ENCODE peak calls at places on chromosomes 11 and 22, in eight cellular contexts. One of them, this sample, is unnamed.

GRCh38 chr11:44269369-44270351 is 40.3 kb downstream of the ALX4 start:
- DNase-seq in coronary artery: peak; percentile 69
- DNase-seq in lung: no peak
- DNase-seq in K562: peak; percentile 94
- DNase-seq in stomach: no peak
- DNase-seq in transverse colon: no peak
- DNase-seq in fibroblast of lung: peak; percentile 13
- DNase-seq in OCI-LY7: no peak
- DNase-seq in this sample: no peak

GRCh38 chr11:117828641-117829368 is 4.3 kb upstream of the FXYD2 start:
- DNase-seq in coronary artery: peak; percentile 84
- DNase-seq in lung: no peak
- DNase-seq in K562: peak; percentile 34
- DNase-seq in stomach: peak; percentile 42
- DNase-seq in transverse colon: peak; percentile 50
- DNase-seq in fibroblast of lung: peak; percentile 88
- DNase-seq in OCI-LY7: no peak
- DNase-seq in this sample: peak; percentile 57

GRCh38 chr22:43560651-43561050 is 148.8 kb downstream of the MPPED1 start:
- DNase-seq in coronary artery: no peak
- DNase-seq in lung: no peak
- DNase-seq in K562: no peak
- DNase-seq in stomach: no peak
- DNase-seq in transverse colon: no peak
- DNase-seq in fibroblast of lung: no peak
- DNase-seq in OCI-LY7: no peak
- DNase-seq in this sample: no peak

GRCh38 chr11:2701230-2701629 is 1.4 kb upstream of the KCNQ1OT1 start:
- DNase-seq in coronary artery: peak; percentile 66
- DNase-seq in lung: no peak
- DNase-seq in K562: no peak
- DNase-seq in stomach: no peak
- DNase-seq in transverse colon: no peak
- DNase-seq in fibroblast of lung: no peak
- DNase-seq in OCI-LY7: no peak
- DNase-seq in this sample: no peak

GRCh38 chr11:104784684-104785460 is 113.4 kb downstream of the CASP12 start:
- DNase-seq in coronary artery: no peak
- DNase-seq in lung: no peak
- DNase-seq in K562: no peak
- DNase-seq in stomach: no peak
- DNase-seq in transverse colon: no peak
- DNase-seq in fibroblast of lung: no peak
- DNase-seq in OCI-LY7: no peak
- DNase-seq in this sample: no peak

GRCh38 chr11:14638561-14638960 is 5.0 kb upstream of the PDE3B start:
- DNase-seq in coronary artery: no peak
- DNase-seq in lung: no peak
- DNase-seq in K562: no peak
- DNase-seq in stomach: no peak
- DNase-seq in transverse colon: peak; percentile 16
- DNase-seq in fibroblast of lung: peak; percentile 39
- DNase-seq in OCI-LY7: no peak
- DNase-seq in this sample: no peak

GRCh38 chr11:126716456-126717083 is 284.0 kb downstream of the KIRREL3 start:
- DNase-seq in coronary artery: no peak
- DNase-seq in lung: peak; percentile 41
- DNase-seq in K562: peak; percentile 51
- DNase-seq in stomach: peak; percentile 67
- DNase-seq in transverse colon: peak; percentile 55
- DNase-seq in fibroblast of lung: peak; percentile 13
- DNase-seq in OCI-LY7: peak; percentile 43
- DNase-seq in this sample: no peak

GRCh38 chr22:44225091-44225689 is 44.5 kb downstream of the PARVG start:
- DNase-seq in coronary artery: peak; percentile 60
- DNase-seq in lung: peak; percentile 6
- DNase-seq in K562: no peak
- DNase-seq in stomach: no peak
- DNase-seq in transverse colon: no peak
- DNase-seq in fibroblast of lung: no peak
- DNase-seq in OCI-LY7: no peak
- DNase-seq in this sample: no peak

GRCh38 chr11:72308226-72309073 is 64.5 kb upstream of the PHOX2A start:
- DNase-seq in coronary artery: no peak
- DNase-seq in lung: no peak
- DNase-seq in K562: no peak
- DNase-seq in stomach: no peak
- DNase-seq in transverse colon: no peak
- DNase-seq in fibroblast of lung: peak; percentile 88
- DNase-seq in OCI-LY7: no peak
- DNase-seq in this sample: peak; percentile 64

GRCh38 chr22:39176067-39176621 is 23.7 kb upstream of the CBX7 start:
- DNase-seq in coronary artery: peak; percentile 81
- DNase-seq in lung: no peak
- DNase-seq in K562: no peak
- DNase-seq in stomach: peak; percentile 48
- DNase-seq in transverse colon: peak; percentile 57
- DNase-seq in fibroblast of lung: peak; percentile 43
- DNase-seq in OCI-LY7: no peak
- DNase-seq in this sample: peak; percentile 42

GRCh38 chr11:78594814-78595213 is 20.1 kb upstream of the NARS2 start:
- DNase-seq in coronary artery: no peak
- DNase-seq in lung: no peak
- DNase-seq in K562: no peak
- DNase-seq in stomach: no peak
- DNase-seq in transverse colon: no peak
- DNase-seq in fibroblast of lung: no peak
- DNase-seq in OCI-LY7: no peak
- DNase-seq in this sample: no peak

GRCh38 chr11:66069715-66070603 is at the start of gene PACS1:
- DNase-seq in coronary artery: peak; percentile 86
- DNase-seq in lung: peak; percentile 80
- DNase-seq in K562: peak; percentile 92
- DNase-seq in stomach: peak; percentile 76
- DNase-seq in transverse colon: peak; percentile 76
- DNase-seq in fibroblast of lung: peak; percentile 70
- DNase-seq in OCI-LY7: peak; percentile 78
- DNase-seq in this sample: peak; percentile 66

GRCh38 chr11:133930767-133931448 is 25.9 kb downstream of the IGSF9B start:
- DNase-seq in coronary artery: no peak
- DNase-seq in lung: no peak
- DNase-seq in K562: peak; percentile 77
- DNase-seq in stomach: no peak
- DNase-seq in transverse colon: no peak
- DNase-seq in fibroblast of lung: no peak
- DNase-seq in OCI-LY7: no peak
- DNase-seq in this sample: no peak

GRCh38 chr11:109486129-109486528 is 64.1 kb downstream of the C11orf87 start:
- DNase-seq in coronary artery: no peak
- DNase-seq in lung: no peak
- DNase-seq in K562: no peak
- DNase-seq in stomach: no peak
- DNase-seq in transverse colon: no peak
- DNase-seq in fibroblast of lung: no peak
- DNase-seq in OCI-LY7: no peak
- DNase-seq in this sample: no peak

GRCh38 chr11:11472096-11472495 is 119.0 kb upstream of the CSNK2A3 start:
- DNase-seq in coronary artery: no peak
- DNase-seq in lung: no peak
- DNase-seq in K562: no peak
- DNase-seq in stomach: no peak
- DNase-seq in transverse colon: no peak
- DNase-seq in fibroblast of lung: no peak
- DNase-seq in OCI-LY7: no peak
- DNase-seq in this sample: no peak

GRCh38 chr11:133403900-133404299 is 128.4 kb downstream of the OPCML start:
- DNase-seq in coronary artery: no peak
- DNase-seq in lung: no peak
- DNase-seq in K562: peak; percentile 15
- DNase-seq in stomach: no peak
- DNase-seq in transverse colon: no peak
- DNase-seq in fibroblast of lung: no peak
- DNase-seq in OCI-LY7: peak; percentile 13
- DNase-seq in this sample: no peak

GRCh38 chr11:115503083-115503885 is 931 bp downstream of the CADM1 start:
- DNase-seq in coronary artery: no peak
- DNase-seq in lung: peak; percentile 73
- DNase-seq in K562: no peak
- DNase-seq in stomach: peak; percentile 69
- DNase-seq in transverse colon: peak; percentile 61
- DNase-seq in fibroblast of lung: peak; percentile 63
- DNase-seq in OCI-LY7: peak; percentile 88
- DNase-seq in this sample: no peak

GRCh38 chr11:346529-346928 is 22.8 kb upstream of the B4GALNT4 start:
- DNase-seq in coronary artery: no peak
- DNase-seq in lung: no peak
- DNase-seq in K562: no peak
- DNase-seq in stomach: no peak
- DNase-seq in transverse colon: no peak
- DNase-seq in fibroblast of lung: no peak
- DNase-seq in OCI-LY7: no peak
- DNase-seq in this sample: no peak

GRCh38 chr11:339963-340362 is 19.3 kb upstream of the IFITM3 start:
- DNase-seq in coronary artery: no peak
- DNase-seq in lung: no peak
- DNase-seq in K562: no peak
- DNase-seq in stomach: no peak
- DNase-seq in transverse colon: no peak
- DNase-seq in fibroblast of lung: no peak
- DNase-seq in OCI-LY7: no peak
- DNase-seq in this sample: no peak

GRCh38 chr11:340539-341512 is 20.2 kb upstream of the IFITM3 start:
- DNase-seq in coronary artery: no peak
- DNase-seq in lung: no peak
- DNase-seq in K562: no peak
- DNase-seq in stomach: no peak
- DNase-seq in transverse colon: no peak
- DNase-seq in fibroblast of lung: no peak
- DNase-seq in OCI-LY7: peak; percentile 55
- DNase-seq in this sample: no peak

GRCh38 chr11:345179-345578 is 24.1 kb upstream of the B4GALNT4 start:
- DNase-seq in coronary artery: no peak
- DNase-seq in lung: no peak
- DNase-seq in K562: no peak
- DNase-seq in stomach: no peak
- DNase-seq in transverse colon: no peak
- DNase-seq in fibroblast of lung: no peak
- DNase-seq in OCI-LY7: no peak
- DNase-seq in this sample: no peak

DNA sequence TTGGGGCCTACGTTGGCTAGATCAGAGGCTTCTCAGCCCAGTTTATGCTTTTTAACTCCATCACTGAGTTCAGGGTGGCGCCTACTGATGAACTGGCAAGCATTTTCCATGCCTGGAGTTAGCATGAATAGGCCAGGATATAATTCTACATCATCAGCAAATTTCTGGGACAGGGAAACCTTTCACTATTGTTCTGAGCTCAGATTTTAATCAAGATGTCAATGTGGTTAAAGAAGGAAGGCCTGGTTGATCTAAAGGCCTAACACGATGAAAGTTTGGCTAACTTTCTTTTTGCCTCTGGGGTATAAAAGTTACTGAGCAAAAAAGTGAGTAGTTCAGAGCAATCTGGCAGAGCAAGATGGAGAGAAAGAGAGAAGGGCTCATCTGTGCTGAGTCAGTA is 21.7 kb upstream of the IFITM3 start:
- DNase-seq in coronary artery: no peak
- DNase-seq in lung: no peak
- DNase-seq in K562: no peak
- DNase-seq in stomach: no peak
- DNase-seq in transverse colon: no peak
- DNase-seq in fibroblast of lung: no peak
- DNase-seq in OCI-LY7: no peak
- DNase-seq in this sample: no peak
- H3K27ac ChIP-seq in coronary artery: no peak overlapping the region
- H3K27ac ChIP-seq in lung: no peak overlapping the region
- H3K27ac ChIP-seq in K562: peak overlapping the region; percentile 69
- H3K27ac ChIP-seq in stomach: no peak overlapping the region
- H3K27ac ChIP-seq in transverse colon: no peak overlapping the region
- H3K27ac ChIP-seq in fibroblast of lung: no peak overlapping the region
- H3K27ac ChIP-seq in OCI-LY7: peak overlapping the region; percentile 57
- H3K27ac ChIP-seq in this sample: no peak overlapping the region

GRCh38 chr22:17366329-17366728 is 2.9 kb upstream of the CECR2 start:
- DNase-seq in coronary artery: no peak
- DNase-seq in lung: no peak
- DNase-seq in K562: no peak
- DNase-seq in stomach: no peak
- DNase-seq in transverse colon: no peak
- DNase-seq in fibroblast of lung: no peak
- DNase-seq in OCI-LY7: no peak
- DNase-seq in this sample: no peak

GRCh38 chr22:17369553-17370035 is 334 bp downstream of the CECR2 start:
- DNase-seq in coronary artery: no peak
- DNase-seq in lung: no peak
- DNase-seq in K562: no peak
- DNase-seq in stomach: no peak
- DNase-seq in transverse colon: peak; percentile 14
- DNase-seq in fibroblast of lung: peak; percentile 48
- DNase-seq in OCI-LY7: peak; percentile 30
- DNase-seq in this sample: no peak

GRCh38 chr22:17368144-17368726 is 1.0 kb upstream of the CECR2 start:
- DNase-seq in coronary artery: no peak
- DNase-seq in lung: no peak
- DNase-seq in K562: no peak
- DNase-seq in stomach: no peak
- DNase-seq in transverse colon: no peak
- DNase-seq in fibroblast of lung: no peak
- DNase-seq in OCI-LY7: no peak
- DNase-seq in this sample: no peak

GRCh38 chr22:17368727-17369552 is at the start of gene CECR2:
- DNase-seq in coronary artery: no peak
- DNase-seq in lung: peak; percentile 76
- DNase-seq in K562: peak; percentile 78
- DNase-seq in stomach: no peak
- DNase-seq in transverse colon: peak; percentile 21
- DNase-seq in fibroblast of lung: peak; percentile 61
- DNase-seq in OCI-LY7: peak; percentile 71
- DNase-seq in this sample: no peak

GRCh38 chr22:17366830-17367229 is 2.4 kb upstream of the CECR2 start:
- DNase-seq in coronary artery: no peak
- DNase-seq in lung: no peak
- DNase-seq in K562: peak; percentile 63
- DNase-seq in stomach: no peak
- DNase-seq in transverse colon: peak; percentile 17
- DNase-seq in fibroblast of lung: peak; percentile 50
- DNase-seq in OCI-LY7: peak; percentile 67
- DNase-seq in this sample: no peak
- TF ChIP-seq CTCF in coronary artery: no peak
- TF ChIP-seq CTCF in lung: no peak
- TF ChIP-seq CTCF in K562: peak; percentile 74
- TF ChIP-seq CTCF in stomach: no peak
- TF ChIP-seq CTCF in transverse colon: no peak
- TF ChIP-seq CTCF in fibroblast of lung: peak; percentile 63
- TF ChIP-seq CTCF in OCI-LY7: peak; percentile 76
- TF ChIP-seq CTCF in this sample: no peak

GRCh38 chr22:19909350-19910179 is 32.0 kb upstream of the COMT start:
- DNase-seq in coronary artery: peak; percentile 82
- DNase-seq in lung: peak; percentile 81
- DNase-seq in K562: peak; percentile 99
- DNase-seq in stomach: peak; percentile 89
- DNase-seq in transverse colon: peak; percentile 85
- DNase-seq in fibroblast of lung: peak; percentile 77
- DNase-seq in OCI-LY7: peak; percentile 89
- DNase-seq in this sample: peak; percentile 72
- H3K27ac ChIP-seq in coronary artery: no peak overlapping the region
- H3K27ac ChIP-seq in lung: no peak overlapping the region
- H3K27ac ChIP-seq in K562: peak overlapping the region; percentile 16
- H3K27ac ChIP-seq in stomach: no peak overlapping the region
- H3K27ac ChIP-seq in transverse colon: no peak overlapping the region
- H3K27ac ChIP-seq in fibroblast of lung: peak overlapping the region; percentile 45
- H3K27ac ChIP-seq in OCI-LY7: no peak overlapping the region
- H3K27ac ChIP-seq in this sample: peak overlapping the region; percentile 55

GRCh38 chr11:16632295-16633200 is 105.9 kb upstream of the C11orf58 start:
- DNase-seq in coronary artery: no peak
- DNase-seq in lung: no peak
- DNase-seq in K562: no peak
- DNase-seq in stomach: no peak
- DNase-seq in transverse colon: no peak
- DNase-seq in fibroblast of lung: peak; percentile 9
- DNase-seq in OCI-LY7: peak; percentile 7
- DNase-seq in this sample: no peak
- TF ChIP-seq CTCF in coronary artery: no peak
- TF ChIP-seq CTCF in lung: no peak
- TF ChIP-seq CTCF in K562: peak; percentile 54
- TF ChIP-seq CTCF in stomach: no peak
- TF ChIP-seq CTCF in transverse colon: no peak
- TF ChIP-seq CTCF in fibroblast of lung: peak; percentile 41
- TF ChIP-seq CTCF in OCI-LY7: peak; percentile 62
- TF ChIP-seq CTCF in this sample: no peak

This sample was measured in RWPE1.